ENCODE peak calls at places on chromosomes 7 and 10, in six cellular contexts. V is heart right ventricle, I is heart left ventricle, X is ovary, O is H9, D is GM23248. Y is an unnamed sample.

GRCh38 chr7:14579971-14580370 is 322.6 kb downstream of the DGKB start:
- DNase-seq in I (no peak), V (no peak), O (no peak), X (no peak), D (no peak), Y (no peak)

GRCh38 chr10:22630229-22631174 is 83.9 kb downstream of the PIP4K2A start:
- DNase-seq in I (no peak), V (no peak), X (no peak), D (peak), O (no peak), Y (no peak)

GRCh38 chr7:116271980-116272886 is 61.9 kb downstream of the TES start:
- DNase-seq in X (peak), O (no peak), I (peak), V (no peak), D (peak), Y (peak)

GRCh38 chr10:124221356-124222297 is 128.2 kb upstream of the CHST15 start:
- DNase-seq in V (no peak), X (no peak), O (no peak), I (no peak), D (no peak), Y (peak)

GRCh38 chr10:103966671-103967432 is at the start of gene SLK:
- DNase-seq in D (peak), X (peak), I (peak), O (peak), V (peak), Y (peak)

GRCh38 chr7:107945332-107945731 is 54.3 kb downstream of the DLD start:
- DNase-seq in D (no peak), I (no peak), X (no peak), V (no peak), O (no peak), Y (peak)

GRCh38 chr7:280461-280860 is 9.5 kb upstream of the FOXL3 start:
- DNase-seq in X (no peak), I (peak), O (no peak), V (no peak), D (no peak), Y (no peak)

GRCh38 chr7:12770227-12770975 is 83.0 kb downstream of the ARL4A start:
- DNase-seq in D (no peak), I (no peak), O (no peak), X (no peak), V (no peak), Y (peak)

GRCh38 chr7:29563590-29564454 is at the start of gene PRR15:
- DNase-seq in X (peak), V (peak), I (no peak), D (peak), O (peak), Y (peak)

GRCh38 chr7:117095055-117095454 is 141.8 kb downstream of the ST7 start:
- DNase-seq in D (no peak), V (no peak), X (no peak), O (no peak), I (no peak), Y (no peak)

GRCh38 chr10:96890172-96890513 is 58.0 kb downstream of the LCOR start:
- DNase-seq in O (no peak), D (no peak), V (no peak), I (no peak), X (no peak), Y (no peak)

GRCh38 chr10:117539271-117539876 is 3.2 kb upstream of the EMX2 start:
- DNase-seq in I (no peak), D (no peak), O (no peak), V (no peak), X (no peak), Y (no peak)

GRCh38 chr7:44191171-44191570 is 1.9 kb upstream of the GCK start:
- DNase-seq in D (peak), V (no peak), I (no peak), X (no peak), O (no peak), Y (no peak)

GRCh38 chr7:104096683-104097082 is 107.2 kb upstream of the RELN start:
- DNase-seq in I (no peak), D (peak), O (no peak), X (no peak), V (no peak), Y (peak)

GRCh38 chr7:158422551-158423189 is 165.0 kb downstream of the PTPRN2 start:
- DNase-seq in X (no peak), V (no peak), I (no peak), D (no peak), O (no peak), Y (no peak)

GRCh38 chr7:128453836-128454804 is 1.6 kb upstream of the HILPDA start:
- DNase-seq in D (peak), O (peak), V (peak), X (peak), I (peak), Y (peak)

GRCh38 chr7:44964384-44964830 is 14.4 kb downstream of the MYO1G start:
- DNase-seq in X (no peak), V (no peak), I (no peak), O (peak), D (peak), Y (peak)

GRCh38 chr10:24456319-24456718 is 247.4 kb downstream of the KIAA1217 start:
- DNase-seq in X (no peak), O (no peak), I (no peak), D (peak), V (no peak), Y (no peak)

GRCh38 chr7:149742075-149742701 is 31.2 kb downstream of the ZNF467 start:
- DNase-seq in X (peak), V (peak), O (peak), D (peak), I (peak), Y (peak)

GRCh38 chr10:62072901-62073300 is 171.4 kb downstream of the ARID5B start:
- DNase-seq in X (no peak), D (peak), V (no peak), O (no peak), I (no peak), Y (no peak)

GRCh38 chr10:26890956-26891355 is 30.2 kb upstream of the ABI1 start:
- DNase-seq in O (peak), I (no peak), X (no peak), V (no peak), D (peak), Y (peak)

GRCh38 chr10:62805139-62806092 is 896 bp downstream of the ADO start:
- DNase-seq in X (no peak), V (peak), D (peak), I (peak), O (peak), Y (peak)

GRCh38 chr10:48729941-48730457 is 45.3 kb downstream of the WDFY4 start:
- DNase-seq in D (no peak), O (no peak), I (no peak), X (no peak), V (no peak), Y (no peak)

GRCh38 chr7:99619571-99620130 is 2.9 kb downstream of the ZSCAN25 start:
- DNase-seq in I (no peak), X (no peak), V (no peak), D (no peak), O (no peak), Y (no peak)

GRCh38 chr10:3898821-3899220 is 113.8 kb upstream of the KLF6 start:
- DNase-seq in O (no peak), V (no peak), I (no peak), D (no peak), X (no peak), Y (no peak)

GRCh38 chr7:16046045-16046444 is 359.6 kb upstream of the MEOX2 start:
- DNase-seq in X (no peak), O (no peak), D (peak), V (no peak), I (no peak), Y (no peak)

GRCh38 chr10:91219371-91220193 is 881 bp upstream of the PCGF5 start:
- DNase-seq in D (no peak), V (no peak), I (no peak), O (no peak), X (no peak), Y (no peak)

GRCh38 chr10:30637881-30638467 is 8.4 kb upstream of the LYZL2 start:
- DNase-seq in V (no peak), O (no peak), D (peak), I (no peak), X (no peak), Y (peak)

GRCh38 chr10:79310217-79310865 is 36.9 kb upstream of the PPIF start:
- DNase-seq in X (no peak), I (peak), D (no peak), O (no peak), V (peak), Y (no peak)

GRCh38 chr7:115747174-115747573 is 283.4 kb downstream of the TFEC start:
- DNase-seq in V (no peak), O (no peak), I (no peak), D (no peak), X (no peak), Y (no peak)

GRCh38 chr10:3776796-3777571 is 8.0 kb downstream of the KLF6 start:
- DNase-seq in D (peak), O (peak), X (peak), I (peak), V (no peak), Y (peak)

GRCh38 chr7:139034855-139035587 is 821 bp downstream of the ZC3HAV1L start:
- DNase-seq in D (peak), V (peak), X (peak), I (no peak), O (peak), Y (peak)

GRCh38 chr7:47500103-47500563 is 81.8 kb downstream of the TNS3 start:
- DNase-seq in D (no peak), X (no peak), I (no peak), V (no peak), O (no peak), Y (no peak)

GRCh38 chr10:128896964-128897363 is 570.1 kb upstream of the MGMT start:
- DNase-seq in I (no peak), O (no peak), D (no peak), X (no peak), V (no peak), Y (no peak)

GRCh38 chr10:73039635-73040034 is 57.0 kb downstream of the P4HA1 start:
- DNase-seq in X (no peak), O (no peak), I (no peak), D (peak), V (no peak), Y (no peak)

GRCh38 chr7:32658034-32658944 is 163.0 kb downstream of the AVL9 start:
- DNase-seq in D (no peak), X (no peak), O (no peak), I (no peak), V (no peak), Y (peak)

GRCh38 chr7:32533313-32534024 is 38.2 kb downstream of the AVL9 start:
- DNase-seq in O (no peak), I (no peak), V (no peak), D (peak), X (no peak), Y (no peak)

GRCh38 chr7:157158400-157158799 is 19.7 kb downstream of the UBE3C start:
- DNase-seq in O (no peak), D (peak), V (no peak), X (no peak), I (no peak), Y (peak)

GRCh38 chr7:40715053-40715430 is 580.2 kb downstream of the SUGCT start:
- DNase-seq in V (no peak), I (no peak), O (no peak), D (peak), X (no peak), Y (no peak)
- H3K27ac ChIP-seq in V (no peak), I (no peak), O (no peak), D (peak), X (no peak), Y (no peak)

GRCh38 chr7:2097492-2097891 is 135.3 kb downstream of the MAD1L1 start:
- DNase-seq in D (no peak), O (no peak), X (no peak), V (no peak), I (no peak), Y (no peak)
- H3K27ac ChIP-seq in D (no peak), O (no peak), X (no peak), V (no peak), I (no peak), Y (no peak)

DNA sequence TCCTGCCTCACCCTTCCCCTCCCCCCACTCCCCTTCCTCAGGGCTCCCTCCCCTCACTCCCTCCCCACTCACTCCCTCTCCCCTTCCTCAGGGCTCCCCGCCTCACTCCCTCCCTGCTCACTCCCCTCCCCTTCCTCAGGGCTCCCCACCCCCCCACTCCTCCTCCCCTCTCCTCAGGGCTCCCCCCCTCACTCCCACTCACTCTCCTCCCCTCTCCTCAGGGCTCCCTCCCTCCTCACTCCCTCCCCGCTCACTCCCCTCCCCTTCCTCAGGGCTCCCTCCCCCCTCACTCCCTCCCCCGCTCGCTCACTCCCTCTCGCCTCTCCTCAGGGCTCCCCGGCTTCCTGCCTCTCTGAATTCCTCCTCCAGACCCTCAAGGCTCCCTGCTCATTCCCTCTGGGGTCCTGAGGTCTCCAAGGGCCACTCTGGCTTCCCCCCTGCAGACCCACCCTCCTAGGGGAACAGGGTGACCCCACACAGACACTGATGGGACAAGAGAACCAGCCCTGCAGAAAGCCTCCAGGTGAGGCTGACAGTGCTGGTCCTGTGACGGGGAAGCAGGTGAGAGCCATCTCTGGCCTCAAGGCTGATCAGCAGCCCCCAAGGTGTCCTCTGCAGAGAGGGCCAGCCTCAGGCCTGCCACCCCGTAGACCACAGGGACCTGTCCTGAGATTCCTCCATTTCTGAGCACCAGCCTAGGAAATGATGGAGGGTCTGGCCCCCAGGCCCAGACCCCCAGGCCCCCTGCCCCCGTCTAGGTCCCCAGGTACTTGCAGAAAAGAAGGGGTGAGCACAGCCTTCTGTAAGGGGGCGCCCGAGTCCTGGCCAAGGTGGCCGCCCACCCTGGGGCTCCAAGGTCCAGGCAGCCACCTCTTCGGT is 47.2 kb downstream of the PWWP2B start:
- DNase-seq in O (no peak), V (no peak), X (no peak), D (no peak), I (no peak), Y (no peak)
- H3K27ac ChIP-seq in O (no peak), V (no peak), X (no peak), D (no peak), I (no peak), Y (no peak)

GRCh38 chr10:126944191-126944590 is 39.0 kb downstream of the DOCK1 start:
- DNase-seq in I (no peak), X (no peak), O (no peak), V (no peak), D (no peak), Y (no peak)
- H3K27ac ChIP-seq in I (no peak), X (no peak), O (no peak), V (no peak), D (no peak), Y (no peak)